ENCODE peak calls at places on chromosomes 12 and 14, in six cellular contexts. Z, H, N, J, Y and T are unnamed samples.
A peak's percentile ranks its signal among the peaks of the same experiment; 100 is the strongest.

GRCh38 chr12:51323966-51324895 is at the start of gene BIN2:
- DNase-seq in Z (peak; percentile 76), H (no peak), N (no peak), J (peak; percentile 16), Y (peak; percentile 64), T (no peak)

GRCh38 chr12:7970475-7971252 is 34.7 kb upstream of the SLC2A3 start:
- DNase-seq in Z (peak; percentile 44), H (peak; percentile 88), N (peak; percentile 97), J (peak; percentile 48), Y (peak; percentile 72), T (peak; percentile 60)

GRCh38 chr14:63486729-63487128 is 56.4 kb downstream of the PPP2R5E start:
- DNase-seq in Z (no peak), H (no peak), N (no peak), J (no peak), Y (no peak), T (no peak)

GRCh38 chr14:67623114-67623513 is 3.4 kb downstream of the ARG2 start:
- DNase-seq in Z (no peak), H (peak; percentile 44), N (peak; percentile 63), J (no peak), Y (no peak), T (no peak)

GRCh38 chr12:79559591-79559990 is 131.2 kb downstream of the PAWR start:
- DNase-seq in Z (no peak), H (no peak), N (peak; percentile 9), J (no peak), Y (no peak), T (no peak)

GRCh38 chr12:63942464-63943241 is 98.2 kb downstream of the SRGAP1 start:
- DNase-seq in Z (no peak), H (no peak), N (no peak), J (no peak), Y (no peak), T (peak; percentile 52)

GRCh38 chr12:49762468-49762847 is 21.1 kb downstream of the TMBIM6 start:
- DNase-seq in Z (no peak), H (no peak), N (no peak), J (no peak), Y (no peak), T (no peak)

GRCh38 chr14:81276699-81277069 is 55.9 kb upstream of the GTF2A1 start:
- DNase-seq in Z (no peak), H (no peak), N (no peak), J (no peak), Y (no peak), T (no peak)

GRCh38 chr12:112163471-112164325 is 38.3 kb downstream of the TRAFD1 start:
- DNase-seq in Z (no peak), H (no peak), N (no peak), J (no peak), Y (no peak), T (no peak)

GRCh38 chr12:6952860-6953416 is 1.8 kb downstream of the PTPN6 start:
- DNase-seq in Z (no peak), H (no peak), N (no peak), J (no peak), Y (no peak), T (no peak)

GRCh38 chr12:43292699-43293098 is 259.3 kb downstream of the ADAMTS20 start:
- DNase-seq in Z (no peak), H (no peak), N (peak; percentile 77), J (no peak), Y (no peak), T (no peak)

GRCh38 chr12:70427611-70428010 is 61.5 kb downstream of the KCNMB4 start:
- DNase-seq in Z (no peak), H (peak; percentile 15), N (no peak), J (no peak), Y (no peak), T (no peak)

GRCh38 chr12:84502907-84503787 is 409.5 kb downstream of the SLC6A15 start:
- DNase-seq in Z (no peak), H (peak; percentile 49), N (peak; percentile 87), J (peak; percentile 6), Y (no peak), T (peak; percentile 60)

GRCh38 chr12:65845751-65846537 is 21.7 kb downstream of the HMGA2 start:
- DNase-seq in Z (no peak), H (no peak), N (no peak), J (no peak), Y (no peak), T (no peak)

GRCh38 chr14:103105580-103106168 is 11.1 kb downstream of the EXOC3L4 start:
- DNase-seq in Z (no peak), H (no peak), N (no peak), J (no peak), Y (no peak), T (no peak)

GRCh38 chr14:104268725-104269436 is 130.5 kb downstream of the KIF26A start:
- DNase-seq in Z (no peak), H (no peak), N (no peak), J (no peak), Y (no peak), T (no peak)

GRCh38 chr12:48786591-48787544 is 2.0 kb downstream of the ADCY6 start:
- DNase-seq in Z (no peak), H (no peak), N (no peak), J (no peak), Y (no peak), T (no peak)

GRCh38 chr12:51980051-51980808 is 26.5 kb upstream of the TAMALIN start:
- DNase-seq in Z (peak; percentile 72), H (peak; percentile 53), N (peak; percentile 82), J (peak; percentile 38), Y (peak; percentile 66), T (peak; percentile 66)

GRCh38 chr12:58728397-58728796 is 191.9 kb downstream of the LRIG3 start:
- DNase-seq in Z (no peak), H (no peak), N (peak; percentile 50), J (no peak), Y (no peak), T (no peak)

GRCh38 chr12:18719922-18720321 is 17.9 kb downstream of the PLCZ1 start:
- DNase-seq in Z (no peak), H (no peak), N (no peak), J (no peak), Y (no peak), T (no peak)

GRCh38 chr14:66645716-66646115 is 137.8 kb downstream of the GPHN start:
- DNase-seq in Z (no peak), H (no peak), N (no peak), J (no peak), Y (no peak), T (no peak)